ENCODE peak calls at places on chromosomes 12 and 14, in four cellular contexts. K, M, A and R are unnamed samples.

GRCh38 chr12:107523760-107524558 is 161.6 kb upstream of the PWP1 start:
- DNase-seq in A (no peak), K (no peak), M (peak), R (peak)

GRCh38 chr12:30698346-30698745 is 2.7 kb upstream of the IPO8 start:
- DNase-seq in K (no peak), M (no peak), A (no peak), R (no peak)

GRCh38 chr14:90388437-90388836 is 8.4 kb upstream of the CALM1 start:
- DNase-seq in K (peak), A (peak), M (no peak), R (no peak)

GRCh38 chr12:123799227-123799626 is 37.1 kb downstream of the DNAH10 start:
- DNase-seq in K (no peak), A (no peak), M (no peak), R (peak)

GRCh38 chr12:52531563-52532300 is 11.5 kb upstream of the KRT5 start:
- DNase-seq in K (no peak), M (no peak), A (no peak), R (no peak)

GRCh38 chr12:130677957-130678558 is 38.0 kb downstream of the RIMBP2 start:
- DNase-seq in M (no peak), K (no peak), A (no peak), R (no peak)

GRCh38 chr14:85731198-85731597 is 201.3 kb downstream of the FLRT2 start:
- DNase-seq in M (no peak), K (peak), A (no peak), R (no peak)

GRCh38 chr12:6570264-6570887 is 2.3 kb upstream of the NOP2 start:
- DNase-seq in M (peak), A (peak), K (no peak), R (no peak)

GRCh38 chr14:101032433-101032832 is 128.9 kb upstream of the RTL1 start:
- DNase-seq in M (no peak), A (peak), K (no peak), R (no peak)

GRCh38 chr14:76261371-76261811 is 109.7 kb downstream of the GPATCH2L start:
- DNase-seq in A (no peak), M (no peak), K (peak), R (no peak)

GRCh38 chr12:57756406-57757341 is 1.8 kb downstream of the MARCHF9 start:
- DNase-seq in M (no peak), K (no peak), A (no peak), R (no peak)

GRCh38 chr12:27861428-27862167 is 81.6 kb upstream of the MANSC4 start:
- DNase-seq in M (no peak), A (no peak), K (peak), R (peak)

GRCh38 chr12:62214847-62215246 is 45.4 kb upstream of the USP15 start:
- DNase-seq in M (no peak), A (no peak), K (no peak), R (no peak)

GRCh38 chr12:107580750-107581529 is 104.7 kb upstream of the PWP1 start:
- DNase-seq in A (no peak), K (no peak), M (no peak), R (no peak)

GRCh38 chr14:38593477-38593876 is 337.6 kb upstream of the CLEC14A start:
- DNase-seq in K (no peak), M (no peak), A (no peak), R (no peak)

GRCh38 chr12:110280784-110281548 is at the start of gene ATP2A2:
- DNase-seq in A (peak), K (peak), M (peak), R (peak)

GRCh38 chr14:89578048-89578619 is 161.1 kb upstream of the FOXN3 start:
- DNase-seq in M (no peak), A (no peak), K (peak), R (peak)

GRCh38 chr12:20426191-20426590 is 57.9 kb downstream of the PDE3A start:
- DNase-seq in M (no peak), K (no peak), A (peak), R (peak)

GRCh38 chr14:105486333-105486973 is at the start of gene CRIP1:
- DNase-seq in A (no peak), K (no peak), M (no peak), R (peak)

GRCh38 chr12:124592481-124593160 is 25.2 kb upstream of the NCOR2 start:
- DNase-seq in M (no peak), A (no peak), K (no peak), R (peak)

GRCh38 chr12:89932950-89933349 is 224.3 kb upstream of the ATP2B1 start:
- DNase-seq in A (no peak), M (no peak), K (peak), R (no peak)

GRCh38 chr12:41023836-41024235 is 164.3 kb upstream of the PDZRN4 start:
- DNase-seq in K (no peak), M (no peak), A (no peak), R (no peak)

GRCh38 chr12:5383961-5384360 is 47.9 kb upstream of the NTF3 start:
- DNase-seq in A (no peak), K (no peak), M (no peak), R (no peak)

GRCh38 chr12:29719381-29719780 is 64.4 kb downstream of the TMTC1 start:
- DNase-seq in M (no peak), K (no peak), A (no peak), R (no peak)

GRCh38 chr12:80509781-80510556 is 65.9 kb downstream of the PTPRQ start:
- DNase-seq in A (no peak), M (no peak), K (peak), R (no peak)

GRCh38 chr14:99579077-99579836 is 24.8 kb downstream of the CCDC85C start:
- DNase-seq in K (no peak), M (no peak), A (no peak), R (peak)

GRCh38 chr14:79605863-79606262 is 605.4 kb downstream of the DIO2 start:
- DNase-seq in M (no peak), A (no peak), K (no peak), R (no peak)

GRCh38 chr12:108589028-108589839 is 8.7 kb downstream of the TMEM119 start:
- DNase-seq in A (no peak), K (no peak), M (no peak), R (no peak)

GRCh38 chr12:13941258-13942249 is 39.8 kb downstream of the GRIN2B start:
- DNase-seq in A (peak), M (peak), K (peak), R (no peak)

GRCh38 chr12:29072631-29073030 is 76.4 kb upstream of the FAR2 start:
- DNase-seq in A (no peak), K (peak), M (no peak), R (no peak)

GRCh38 chr12:25957898-25958253 is 606 bp upstream of the RASSF8 start:
- DNase-seq in K (peak), M (no peak), A (no peak), R (no peak)

GRCh38 chr12:34400423-34400881 is 378.2 kb downstream of the ALG10 start:
- DNase-seq in A (peak), K (no peak), M (no peak), R (no peak)

GRCh38 chr14:55712505-55712904 is 132.5 kb downstream of the KTN1 start:
- DNase-seq in A (no peak), M (no peak), K (no peak), R (no peak)

GRCh38 chr12:116319316-116319715 is 41.8 kb upstream of the MED13L start:
- DNase-seq in A (no peak), M (no peak), K (peak), R (no peak)

GRCh38 chr12:39605501-39605900 is 14.1 kb downstream of the ABCD2 start:
- DNase-seq in M (no peak), A (no peak), K (no peak), R (no peak)

GRCh38 chr12:58412466-58412865 is 471.1 kb downstream of the ATP23 start:
- DNase-seq in A (no peak), M (no peak), K (no peak), R (no peak)

GRCh38 chr12:94285954-94286579 is 137.7 kb downstream of the PLXNC1 start:
- DNase-seq in K (no peak), A (no peak), M (no peak), R (no peak)

GRCh38 chr12:56346663-56347062 is 8.0 kb downstream of the IL23A start:
- DNase-seq in A (no peak), K (no peak), M (no peak), R (no peak)
- TF ChIP-seq CTCF in A (no peak), K (no peak), M (peak), R (no peak)

DNA sequence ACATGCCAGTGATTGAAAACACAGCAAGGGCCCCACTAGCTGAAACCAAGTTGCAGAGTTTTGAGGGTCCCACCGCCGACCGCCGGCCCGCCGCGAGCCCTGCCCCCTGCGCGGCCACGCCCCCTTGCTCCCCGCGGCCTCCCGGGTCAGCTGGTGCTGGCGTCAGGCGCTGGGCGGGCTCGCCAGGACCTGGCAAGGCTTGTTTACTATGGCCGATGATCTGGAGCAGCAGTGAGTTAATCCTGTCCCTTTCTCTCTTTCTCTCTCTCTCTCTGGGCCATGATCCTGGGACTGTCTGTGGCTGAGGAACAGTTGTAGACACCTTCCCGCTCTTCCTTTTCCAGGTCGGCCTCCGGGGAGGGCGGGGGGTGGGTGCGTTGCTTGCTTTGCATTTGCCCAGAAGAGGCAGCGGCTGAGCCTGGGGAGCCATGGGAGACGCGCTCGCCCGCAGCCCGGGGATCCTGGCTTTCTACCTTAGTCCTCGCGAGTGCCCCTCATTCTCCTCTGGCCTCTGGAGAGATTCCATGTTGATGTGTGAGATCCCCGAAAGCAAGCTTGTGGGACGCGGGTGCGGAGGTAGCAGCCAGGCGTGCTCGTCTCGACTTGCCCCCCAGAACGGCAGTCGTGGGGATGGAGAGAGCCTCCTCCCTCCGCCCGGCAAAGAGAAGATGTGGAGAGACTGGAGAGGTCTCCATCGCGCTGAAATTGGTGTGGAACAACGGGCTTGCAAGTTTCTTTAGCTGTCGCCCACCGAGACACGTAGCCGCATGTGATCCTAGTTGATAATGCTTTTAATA is at the start of gene ABHD4:
- DNase-seq in K (peak), A (peak), M (peak), R (peak)
- TF ChIP-seq POLR2A in K (peak), A (peak), M (peak), R (no peak)

GRCh38 chr12:47079365-47079893 is at the start of gene PCED1B:
- DNase-seq in A (peak), M (peak), K (peak), R (peak)
- TF ChIP-seq CTCF in A (peak), M (peak), K (peak), R (no peak)

GRCh38 chr14:81435578-81436295 is 35.6 kb upstream of the STON2 start:
- DNase-seq in K (peak), A (peak), M (peak), R (peak)

GRCh38 chr14:81435048-81435577 is 35.0 kb upstream of the STON2 start:
- DNase-seq in A (no peak), M (no peak), K (no peak), R (no peak)

GRCh38 chr14:81437226-81437625 is 37.1 kb upstream of the STON2 start:
- DNase-seq in K (no peak), A (no peak), M (no peak), R (no peak)

GRCh38 chr14:81434230-81434629 is 34.1 kb upstream of the STON2 start:
- DNase-seq in K (no peak), A (no peak), M (no peak), R (no peak)

DNA sequence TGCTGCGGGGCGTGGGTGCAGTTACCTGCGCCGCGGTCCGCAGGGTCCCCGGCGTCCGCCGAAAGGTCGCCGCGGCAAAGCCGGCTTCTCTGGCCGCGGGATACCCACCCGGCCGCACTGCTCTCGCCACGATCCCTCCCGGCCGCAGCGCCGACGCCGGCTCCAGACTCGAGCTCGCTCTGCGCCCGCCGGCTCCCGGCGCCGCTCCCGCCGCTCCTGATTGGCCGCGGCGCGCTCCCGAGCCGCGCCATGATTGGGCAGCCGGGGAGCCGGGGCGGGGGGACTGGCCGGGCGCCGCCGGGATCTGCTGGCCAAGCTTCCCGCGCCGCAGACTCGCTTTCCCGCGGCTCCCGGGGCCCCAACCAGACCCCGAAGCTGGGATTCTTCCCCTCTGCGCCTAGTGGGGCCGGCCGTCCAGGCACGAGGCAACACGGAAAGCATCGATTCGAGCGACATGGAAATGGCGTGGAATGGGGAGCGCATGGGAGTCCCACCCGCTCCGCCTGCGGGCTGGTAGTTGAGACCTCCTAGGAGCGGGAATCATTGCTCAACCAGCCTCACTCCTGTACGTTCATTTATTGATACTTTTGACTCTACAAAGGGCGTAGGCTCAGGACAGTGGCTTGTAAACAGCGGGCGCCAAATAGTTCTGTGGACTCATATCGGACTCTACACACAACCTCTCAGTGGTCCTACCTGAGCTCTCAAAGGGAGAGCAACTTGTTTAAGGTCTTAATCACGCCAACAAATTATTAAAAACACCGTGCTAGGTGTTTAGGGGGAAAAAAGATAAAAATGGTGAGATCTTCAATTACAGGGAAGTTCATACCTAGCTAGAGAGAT is 36.4 kb upstream of the STON2 start:
- DNase-seq in K (peak), A (peak), M (peak), R (peak)
- TF ChIP-seq POLR2A in K (no peak), A (no peak), M (no peak), R (no peak)

GRCh38 chr14:92088494-92088893 is 17.9 kb downstream of the ATXN3 start:
- DNase-seq in A (no peak), M (no peak), K (no peak), R (no peak)

GRCh38 chr14:92093320-92093719 is 13.1 kb downstream of the ATXN3 start:
- DNase-seq in A (no peak), K (no peak), M (no peak), R (no peak)
- TF ChIP-seq CTCF in A (no peak), K (peak), M (peak), R (no peak)

GRCh38 chr14:74955229-74955999 is at the start of gene PGF:
- DNase-seq in K (no peak), A (peak), M (no peak), R (no peak)
- TF ChIP-seq POLR2A in K (no peak), A (peak), M (peak), R (no peak)

GRCh38 chr12:45728625-45729232 is 777 bp upstream of the ARID2 start:
- DNase-seq in A (peak), K (peak), M (peak), R (peak)

GRCh38 chr12:45725631-45726593 is 3.6 kb upstream of the ARID2 start:
- DNase-seq in K (peak), A (no peak), M (peak), R (no peak)

GRCh38 chr12:45727994-45728624 is 1.4 kb upstream of the ARID2 start:
- DNase-seq in K (peak), M (no peak), A (no peak), R (no peak)

GRCh38 chr12:45726594-45727300 is 2.8 kb upstream of the ARID2 start:
- DNase-seq in A (peak), K (peak), M (peak), R (peak)

DNA sequence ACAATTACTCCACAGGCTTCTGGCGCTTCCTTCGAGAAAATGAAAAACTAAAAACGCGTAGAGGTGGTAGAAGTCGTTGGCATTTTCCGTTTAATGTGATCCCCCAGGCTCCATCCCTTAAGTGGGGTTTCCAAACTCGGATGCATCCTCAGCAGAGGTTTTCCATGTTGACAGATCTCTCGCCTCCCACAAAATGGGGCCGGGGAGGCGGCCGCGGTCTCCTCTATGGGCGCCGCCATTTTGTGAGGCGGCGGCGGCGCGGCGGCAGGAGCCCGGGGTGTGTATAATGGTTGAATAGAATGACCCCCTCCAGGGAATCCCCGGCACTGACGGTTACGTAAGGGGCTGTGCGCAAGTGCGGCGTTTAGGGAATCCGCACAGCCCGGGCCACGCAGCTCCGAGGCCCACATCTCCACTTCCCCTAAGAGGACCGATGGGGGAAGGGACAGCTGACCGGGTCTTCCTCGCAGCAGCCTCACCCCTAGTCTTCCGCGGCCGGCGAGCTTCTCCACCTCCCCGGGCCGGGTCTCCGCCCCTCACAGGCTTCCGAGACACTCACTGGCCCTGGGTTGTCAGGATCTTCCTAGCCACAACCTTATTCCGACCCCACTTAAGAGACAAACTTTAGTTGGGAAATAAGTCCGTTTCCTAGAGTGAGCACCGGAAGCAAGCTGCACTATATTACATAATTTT is 2.1 kb upstream of the ARID2 start:
- DNase-seq in K (peak), A (peak), M (peak), R (peak)
- TF ChIP-seq CTCF in K (no peak), A (no peak), M (peak), R (no peak)

DNA sequence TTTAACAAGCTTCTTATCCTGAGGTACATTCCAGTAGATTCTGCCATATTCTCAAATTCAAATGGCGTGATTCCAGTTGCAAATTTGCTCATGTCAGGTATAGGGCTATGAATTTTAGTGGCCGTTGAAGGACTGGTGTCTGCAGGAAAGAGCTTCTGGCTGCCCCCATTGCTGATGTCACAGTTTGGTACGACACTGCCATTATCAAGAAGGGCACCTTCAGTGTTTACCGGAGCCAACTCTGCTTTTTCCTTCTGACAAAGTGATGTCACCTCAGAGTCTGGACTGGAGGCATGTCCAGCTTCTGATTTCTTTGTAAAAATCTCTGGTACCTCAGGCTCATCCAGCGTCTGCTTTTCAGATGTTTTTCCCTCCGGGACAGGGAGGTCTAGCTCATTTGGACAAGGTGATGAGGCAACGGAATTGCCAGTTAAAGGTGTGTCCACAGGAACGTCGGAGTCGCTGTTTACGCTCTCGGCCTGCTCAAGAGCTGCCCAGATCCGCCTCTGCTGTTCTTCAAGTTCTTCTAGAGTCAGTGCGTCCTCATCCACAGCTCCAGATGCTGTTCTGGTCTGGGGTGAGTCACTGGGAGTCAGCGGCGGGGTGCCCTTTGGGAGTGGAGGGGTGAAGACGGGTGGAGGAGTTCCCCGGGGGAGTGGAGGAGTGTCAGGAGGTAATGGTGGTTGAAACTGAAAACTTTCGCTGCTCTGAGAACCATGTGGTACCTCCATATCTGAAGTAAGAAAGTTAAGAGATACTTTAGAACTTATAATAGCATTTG is 27.0 kb downstream of the ZCCHC8 start:
- DNase-seq in M (no peak), K (peak), A (peak), R (no peak)
- TF ChIP-seq POLR2A in M (no peak), K (no peak), A (no peak), R (no peak)